ENCODE peak calls at places on chromosomes 5 and 9, in nine cellular contexts. W is heart left ventricle; C is heart right ventricle; X is left ventricle myocardium inferior; N is adrenal gland; Z is fibroblast of lung; Q is CD8-positive, alpha-beta memory T cell; M is lung; S is endothelial cell of umbilical vein. B is an unnamed sample. For H3K4me1 and H3K36me3, the result is how much of the 10 kb centered on the place peaks cover.

GRCh38 chr9:134962065-134962997 is 44.6 kb upstream of the FCN1 start:
- DNase-seq in W (no peak), C (no peak), X (no peak), N (no peak), Z (no peak), Q (no peak), M (no peak), S (no peak), B (no peak)

GRCh38 chr5:39376293-39376714 is 12.0 kb upstream of the C9 start:
- DNase-seq in W (no peak), C (peak), X (no peak), N (no peak), Z (peak), Q (peak), M (peak), S (peak), B (no peak)

GRCh38 chr9:83424831-83425230 is 113.4 kb downstream of the FRMD3 start:
- DNase-seq in W (no peak), C (no peak), X (no peak), N (no peak), Z (no peak), Q (no peak), M (no peak), S (no peak), B (no peak)

GRCh38 chr9:94937214-94937903 is 210.9 kb downstream of the AOPEP start:
- DNase-seq in W (no peak), C (no peak), X (no peak), N (no peak), Z (peak), Q (no peak), M (no peak), S (peak), B (no peak)

GRCh38 chr5:80799041-80799440 is 144.3 kb upstream of the DHFR start:
- DNase-seq in W (no peak), C (no peak), X (peak), N (no peak), Z (peak), Q (no peak), M (no peak), S (no peak), B (peak)

GRCh38 chr5:37722236-37723146 is 117.3 kb downstream of the GDNF start:
- DNase-seq in W (no peak), C (no peak), X (no peak), N (no peak), Z (peak), Q (no peak), M (no peak), S (peak), B (no peak)

GRCh38 chr5:172177232-172177631 is 10.8 kb downstream of the STK10 start:
- DNase-seq in W (no peak), C (no peak), X (no peak), N (no peak), Z (no peak), Q (no peak), M (no peak), S (no peak), B (no peak)

GRCh38 chr9:16213781-16214515 is 656.5 kb downstream of the BNC2 start:
- DNase-seq in W (peak), C (peak), X (peak), N (peak), Z (peak), Q (no peak), M (peak), S (peak), B (peak)

GRCh38 chr9:69452110-69452780 is 127.2 kb downstream of the ENTREP1 start:
- DNase-seq in W (no peak), C (no peak), X (no peak), N (no peak), Z (no peak), Q (no peak), M (no peak), S (no peak), B (no peak)

GRCh38 chr5:137478043-137478442 is 21.1 kb downstream of the SPOCK1 start:
- DNase-seq in W (no peak), C (no peak), X (no peak), N (no peak), Z (no peak), Q (no peak), M (no peak), S (no peak), B (no peak)

GRCh38 chr5:3262451-3262850 is 333.2 kb upstream of the IRX1 start:
- DNase-seq in W (no peak), C (no peak), X (no peak), N (no peak), Z (no peak), Q (no peak), M (peak), S (no peak), B (no peak)

GRCh38 chr9:130445268-130445983 is 665 bp downstream of the ASS1 start:
- DNase-seq in W (peak), C (peak), X (peak), N (peak), Z (no peak), Q (no peak), M (peak), S (no peak), B (peak)

GRCh38 chr5:168869615-168870227 is 290.6 kb upstream of the PANK3 start:
- DNase-seq in W (peak), C (no peak), X (no peak), N (no peak), Z (peak), Q (no peak), M (no peak), S (no peak), B (no peak)

GRCh38 chr5:195401-196160 is 4.3 kb downstream of the LRRC14B start:
- DNase-seq in W (peak), C (no peak), X (no peak), N (no peak), Z (no peak), Q (no peak), M (no peak), S (no peak), B (no peak)

GRCh38 chr5:124126504-124127240 is 614.7 kb downstream of the CSNK1G3 start:
- DNase-seq in W (no peak), C (no peak), X (no peak), N (no peak), Z (no peak), Q (no peak), M (no peak), S (no peak), B (no peak)

GRCh38 chr5:116454417-116454927 is 120.2 kb downstream of the SEMA6A start:
- DNase-seq in W (peak), C (peak), X (no peak), N (no peak), Z (peak), Q (no peak), M (no peak), S (peak), B (no peak)

GRCh38 chr5:142726188-142726731 is 40.4 kb upstream of the FGF1 start:
- DNase-seq in W (no peak), C (no peak), X (no peak), N (no peak), Z (peak), Q (no peak), M (no peak), S (peak), B (no peak)

GRCh38 chr5:24294324-24294723 is 350.5 kb downstream of the CDH10 start:
- DNase-seq in W (no peak), C (no peak), X (no peak), N (no peak), Z (no peak), Q (no peak), M (no peak), S (no peak), B (no peak)

GRCh38 chr5:83993803-83994202 is 273.1 kb upstream of the HAPLN1 start:
- DNase-seq in W (no peak), C (no peak), X (no peak), N (no peak), Z (peak), Q (no peak), M (no peak), S (no peak), B (no peak)

GRCh38 chr9:90774682-90775081 is 26.9 kb upstream of the SYK start:
- DNase-seq in W (no peak), C (no peak), X (no peak), N (no peak), Z (no peak), Q (no peak), M (no peak), S (no peak), B (no peak)

GRCh38 chr5:174056064-174056842 is 10.7 kb downstream of the NSG2 start:
- DNase-seq in W (peak), C (no peak), X (peak), N (no peak), Z (no peak), Q (no peak), M (no peak), S (no peak), B (no peak)

GRCh38 chr5:57458443-57458842 is 24.2 kb downstream of the ACTBL2 start:
- DNase-seq in W (no peak), C (no peak), X (no peak), N (no peak), Z (no peak), Q (no peak), M (no peak), S (no peak), B (no peak)

GRCh38 chr9:117135481-117135880 is 279.4 kb downstream of the ASTN2 start:
- DNase-seq in W (no peak), C (no peak), X (no peak), N (no peak), Z (no peak), Q (no peak), M (no peak), S (no peak), B (no peak)

GRCh38 chr5:36629729-36630128 is 23.3 kb downstream of the SLC1A3 start:
- DNase-seq in W (no peak), C (no peak), X (no peak), N (no peak), Z (peak), Q (no peak), M (no peak), S (no peak), B (no peak)

GRCh38 chr5:121969660-121970295 is 8.0 kb downstream of the SRFBP1 start:
- DNase-seq in W (no peak), C (no peak), X (no peak), N (no peak), Z (peak), Q (no peak), M (no peak), S (peak), B (no peak)

GRCh38 chr5:15786884-15787283 is 286.9 kb downstream of the FBXL7 start:
- DNase-seq in W (peak), C (no peak), X (peak), N (no peak), Z (no peak), Q (no peak), M (no peak), S (no peak), B (no peak)

GRCh38 chr9:137138058-137138697 is 776 bp upstream of the GRIN1 start:
- DNase-seq in W (no peak), C (no peak), X (no peak), N (no peak), Z (no peak), Q (no peak), M (no peak), S (no peak), B (no peak)

GRCh38 chr9:136093995-136094881 is 851 bp downstream of the NACC2 start:
- DNase-seq in W (peak), C (peak), X (peak), N (peak), Z (peak), Q (peak), M (peak), S (peak), B (peak)

GRCh38 chr5:39584921-39585320 is 160.1 kb upstream of the DAB2 start:
- DNase-seq in W (no peak), C (no peak), X (no peak), N (no peak), Z (peak), Q (no peak), M (no peak), S (peak), B (no peak)

GRCh38 chr5:107284822-107285510 is 385.8 kb downstream of the EFNA5 start:
- DNase-seq in W (no peak), C (no peak), X (no peak), N (no peak), Z (peak), Q (no peak), M (no peak), S (peak), B (no peak)

GRCh38 chr5:133041910-133042309 is 9.9 kb upstream of the HSPA4 start:
- DNase-seq in W (no peak), C (no peak), X (no peak), N (no peak), Z (peak), Q (no peak), M (no peak), S (no peak), B (no peak)

GRCh38 chr5:108060340-108060739 is 321.6 kb downstream of the FBXL17 start:
- DNase-seq in W (no peak), C (no peak), X (no peak), N (no peak), Z (no peak), Q (no peak), M (no peak), S (no peak), B (no peak)

DNA sequence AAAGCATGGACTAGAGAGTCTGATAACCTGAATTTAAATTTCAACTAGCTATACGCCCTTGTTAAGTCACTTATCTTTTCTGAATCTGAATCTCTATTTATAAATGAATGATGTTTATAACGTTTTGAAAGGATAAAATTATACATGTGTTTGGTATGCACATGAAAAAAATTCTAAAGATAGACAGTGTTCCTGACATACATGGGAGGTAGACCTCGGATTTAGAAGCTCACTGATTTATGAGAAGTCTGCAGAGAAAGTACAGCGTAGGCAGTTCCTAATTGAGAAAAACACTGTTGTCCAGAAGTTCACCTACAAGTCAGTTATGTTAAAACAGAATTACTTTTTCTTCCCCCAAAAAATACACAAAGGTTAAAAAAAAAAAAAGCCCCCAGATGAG is 26.6 kb downstream of the MPDZ start:
- DNase-seq in W (no peak), C (no peak), X (no peak), N (no peak), Z (no peak), Q (no peak), M (no peak), S (no peak), B (no peak)
- H3K27ac ChIP-seq in W (no peak), C (no peak), X (no peak), N (no peak), Z (no peak), Q (no peak), M (no peak), S (no peak), B (no peak)

GRCh38 chr5:34686762-34687268 is 30.7 kb downstream of the RAI14 start:
- DNase-seq in W (peak), C (peak), X (peak), N (peak), Z (peak), Q (no peak), M (peak), S (peak), B (peak)
- H3K4me1 ChIP-seq in W (under half), C (under half), X (half or more), N (under half), Z (under half), Q (under half), M (under half), S (half or more), B (under half)

GRCh38 chr5:144162686-144163085 is 7.8 kb downstream of the YIPF5 start:
- DNase-seq in W (no peak), C (no peak), X (no peak), N (no peak), Z (no peak), Q (no peak), M (no peak), S (peak), B (no peak)
- H3K36me3 ChIP-seq in W (half or more), C (under half), X (half or more), N (under half), Z (under half), Q (under half), M (under half), S (under half), B (under half)

GRCh38 chr9:34592895-34593601 is 3.5 kb upstream of the CNTFR start:
- DNase-seq in W (peak), C (peak), X (peak), N (peak), Z (no peak), Q (no peak), M (peak), S (no peak), B (peak)

GRCh38 chr9:34591911-34592866 is 2.7 kb upstream of the CNTFR start:
- DNase-seq in W (no peak), C (no peak), X (no peak), N (no peak), Z (no peak), Q (no peak), M (no peak), S (no peak), B (no peak)

GRCh38 chr9:34590376-34591090 is 1.0 kb upstream of the CNTFR start:
- DNase-seq in W (no peak), C (no peak), X (no peak), N (no peak), Z (no peak), Q (no peak), M (no peak), S (peak), B (no peak)

GRCh38 chr9:34589656-34590375 is at the start of gene CNTFR:
- DNase-seq in W (peak), C (no peak), X (peak), N (no peak), Z (no peak), Q (no peak), M (no peak), S (no peak), B (peak)

DNA sequence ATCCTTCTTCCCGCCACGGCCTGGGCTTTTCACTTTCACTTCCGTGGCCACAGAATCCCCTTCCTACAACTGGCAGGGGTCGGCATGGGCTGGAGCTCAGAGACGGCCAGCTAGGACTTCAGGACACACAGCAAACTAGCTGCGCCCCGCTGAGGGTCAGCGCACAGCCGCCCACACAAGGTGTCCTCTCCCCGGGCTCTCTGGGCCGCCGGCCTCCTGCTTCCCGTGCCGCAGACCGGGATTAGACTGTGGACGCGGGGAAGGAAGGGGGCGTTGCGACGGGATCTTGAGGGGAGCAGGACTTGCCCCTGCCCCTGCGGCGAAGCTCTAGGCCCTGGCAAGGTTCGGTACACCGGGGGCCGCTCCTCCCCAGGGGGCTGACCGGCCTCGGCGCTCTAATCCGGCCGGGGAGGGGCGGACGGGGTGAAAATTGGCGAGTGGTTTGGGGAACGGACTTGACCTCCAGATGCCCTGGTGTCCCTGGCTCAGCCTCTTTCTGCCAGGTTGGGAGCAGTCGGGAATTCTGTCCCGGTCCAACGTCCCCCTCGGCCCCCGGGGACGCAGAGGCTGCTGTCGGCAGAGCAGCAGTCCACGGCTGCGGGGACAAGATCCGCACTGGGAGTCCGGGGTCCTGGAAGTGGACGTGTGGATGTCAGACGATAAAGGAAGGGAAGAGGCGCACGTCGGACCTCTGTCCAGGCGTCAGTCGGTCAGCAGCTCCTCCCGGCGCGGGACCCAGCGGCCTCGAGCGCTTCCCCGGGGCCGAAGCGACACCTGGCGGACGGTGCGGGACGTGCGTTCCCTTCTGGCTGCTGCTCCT is 1.8 kb upstream of the CNTFR start:
- DNase-seq in W (peak), C (peak), X (peak), N (peak), Z (peak), Q (peak), M (peak), S (peak), B (peak)
- H3K27ac ChIP-seq in W (peak), C (peak), X (peak), N (no peak), Z (no peak), Q (no peak), M (no peak), S (no peak), B (no peak)